ENCODE peak calls at places on chromosomes 4 and X, in eight cellular contexts. Q is stomach, S is sigmoid colon, V is body of pancreas, K is Peyer's patch, D is A549, Y is tibial nerve, C is heart left ventricle. G is an unnamed sample.

GRCh38 chr4:6177587-6178197 is 22.7 kb downstream of the JAKMIP1 start:
- DNase-seq in Q (peak; percentile 50), S (no peak), V (no peak), K (peak; percentile 74), D (peak; percentile 29), Y (no peak), C (no peak), G (no peak)

GRCh38 chr4:3307891-3308575 is 15.2 kb downstream of the RGS12 start:
- DNase-seq in Q (no peak), S (peak; percentile 57), V (no peak), K (peak; percentile 40), D (no peak), Y (no peak), C (peak; percentile 54), G (peak; percentile 72)

GRCh38 chrX:44898411-44899221 is 25.6 kb downstream of the KDM6A start:
- DNase-seq in Q (peak; percentile 57), S (no peak), V (no peak), K (no peak), D (no peak), Y (no peak), C (no peak), G (no peak)

GRCh38 chrX:102835504-102836146 is 101.4 kb upstream of the RAB40AL start:
- DNase-seq in Q (no peak), S (no peak), V (peak; percentile 13), K (peak; percentile 46), D (peak; percentile 45), Y (no peak), C (no peak), G (no peak)

GRCh38 chr4:148649669-148650331 is 207.6 kb upstream of the NR3C2 start:
- DNase-seq in Q (no peak), S (no peak), V (no peak), K (no peak), D (no peak), Y (no peak), C (no peak), G (no peak)

GRCh38 chr4:3123201-3123671 is 48.8 kb downstream of the HTT start:
- DNase-seq in Q (no peak), S (no peak), V (no peak), K (no peak), D (no peak), Y (no peak), C (no peak), G (no peak)

GRCh38 chrX:1165535-1166196 is 46.8 kb downstream of the CRLF2 start:
- DNase-seq in Q (no peak), S (peak; percentile 63), V (no peak), K (no peak), D (peak; percentile 84), Y (no peak), C (no peak), G (no peak)

GRCh38 chrX:97691901-97692455 is 808.3 kb downstream of the RPA4 start:
- DNase-seq in Q (no peak), S (no peak), V (no peak), K (no peak), D (no peak), Y (no peak), C (no peak), G (no peak)

GRCh38 chr4:185535818-185536729 is 767 bp upstream of the PDLIM3 start:
- DNase-seq in Q (no peak), S (peak; percentile 88), V (no peak), K (peak; percentile 56), D (no peak), Y (no peak), C (no peak), G (no peak)

GRCh38 chrX:43333543-43333942 is 322.6 kb upstream of the MAOA start:
- DNase-seq in Q (no peak), S (no peak), V (no peak), K (no peak), D (no peak), Y (no peak), C (no peak), G (no peak)

GRCh38 chrX:131270085-131270484 is 19.0 kb downstream of the IGSF1 start:
- DNase-seq in Q (no peak), S (no peak), V (no peak), K (no peak), D (no peak), Y (no peak), C (no peak), G (no peak)

GRCh38 chrX:72316408-72317079 is 10.8 kb upstream of the CITED1 start:
- DNase-seq in Q (no peak), S (no peak), V (peak; percentile 12), K (no peak), D (no peak), Y (no peak), C (no peak), G (no peak)

GRCh38 chr4:73770917-73771316 is 30.5 kb downstream of the CXCL8 start:
- DNase-seq in Q (peak; percentile 79), S (no peak), V (peak; percentile 68), K (peak; percentile 67), D (no peak), Y (no peak), C (no peak), G (no peak)

GRCh38 chrX:9349572-9350259 is 115.1 kb upstream of the TBL1X start:
- DNase-seq in Q (no peak), S (no peak), V (no peak), K (no peak), D (no peak), Y (no peak), C (no peak), G (no peak)

GRCh38 chrX:17788439-17788838 is 51.1 kb downstream of the SCML1 start:
- DNase-seq in Q (peak; percentile 39), S (no peak), V (peak; percentile 23), K (peak; percentile 58), D (peak; percentile 33), Y (peak; percentile 18), C (no peak), G (no peak)

GRCh38 chr4:46016306-46016705 is 107.5 kb downstream of the GABRG1 start:
- DNase-seq in Q (no peak), S (no peak), V (no peak), K (no peak), D (no peak), Y (no peak), C (no peak), G (no peak)

GRCh38 chr4:20019310-20020015 is 232.2 kb upstream of the SLIT2 start:
- DNase-seq in Q (no peak), S (no peak), V (no peak), K (no peak), D (no peak), Y (no peak), C (no peak), G (no peak)

GRCh38 chr4:98710831-98711230 is 52.4 kb upstream of the TSPAN5 start:
- DNase-seq in Q (no peak), S (no peak), V (no peak), K (no peak), D (no peak), Y (no peak), C (no peak), G (no peak)

DNA sequence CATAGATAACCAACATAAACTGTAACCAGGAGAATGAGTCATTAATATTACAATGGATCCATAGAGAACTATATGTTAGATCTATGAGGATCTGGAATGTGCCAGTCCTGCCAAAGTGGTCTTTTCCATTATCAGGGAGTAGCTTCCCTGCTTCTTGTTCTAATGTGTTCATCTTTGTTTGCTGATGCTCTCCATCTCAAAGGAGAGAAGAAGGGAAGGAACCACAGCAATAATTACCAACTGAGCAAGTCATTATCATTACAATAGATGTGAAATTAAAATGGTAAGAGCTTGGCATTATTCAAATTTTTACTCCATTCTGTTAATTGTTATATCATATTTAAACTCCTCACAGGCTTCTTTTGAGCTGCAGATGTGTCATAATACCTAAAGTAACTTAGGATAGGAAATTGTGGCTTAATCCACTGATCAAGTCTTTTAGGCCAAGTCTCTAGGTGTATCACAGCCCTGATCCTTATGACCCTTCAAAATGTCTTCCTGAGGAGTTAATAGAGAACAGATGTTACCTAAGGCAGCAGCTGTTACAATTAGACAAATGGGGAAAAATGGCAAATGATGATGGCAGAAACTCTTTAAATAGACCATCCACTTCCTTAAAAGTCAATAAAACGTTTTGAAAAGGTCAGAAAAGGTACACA is 1492.6 kb upstream of the IGFBP7 start:
- DNase-seq in Q (no peak), S (no peak), V (no peak), K (no peak), D (no peak), Y (no peak), C (no peak), G (no peak)
- H3K27ac ChIP-seq in Q (no peak overlapping the region), S (no peak overlapping the region), V (no peak overlapping the region), K (no peak overlapping the region), D (no peak overlapping the region), Y (no peak overlapping the region), C (no peak overlapping the region), G (no peak overlapping the region)

GRCh38 chr4:38620527-38620926 is 43.5 kb upstream of the KLF3 start:
- DNase-seq in Q (no peak), S (no peak), V (no peak), K (no peak), D (no peak), Y (no peak), C (no peak), G (no peak)

GRCh38 chr4:38621831-38622230 is 42.2 kb upstream of the KLF3 start:
- DNase-seq in Q (no peak), S (no peak), V (no peak), K (no peak), D (no peak), Y (no peak), C (no peak), G (no peak)

GRCh38 chr4:38621004-38621684 is 42.9 kb upstream of the KLF3 start:
- DNase-seq in Q (peak; percentile 67), S (no peak), V (peak; percentile 35), K (peak; percentile 72), D (peak; percentile 87), Y (no peak), C (no peak), G (peak; percentile 68)

GRCh38 chr4:38618510-38618909 is 45.5 kb upstream of the KLF3 start:
- DNase-seq in Q (no peak), S (no peak), V (no peak), K (no peak), D (no peak), Y (no peak), C (no peak), G (no peak)

GRCh38 chr4:38620025-38620424 is 44.0 kb upstream of the KLF3 start:
- DNase-seq in Q (no peak), S (no peak), V (no peak), K (no peak), D (no peak), Y (no peak), C (no peak), G (no peak)
- H3K4me1 ChIP-seq in Q (peaks cover 40% of the 10 kb centered on the region), S (no peaks in the 10 kb centered on the region), V (peaks cover 27% of the 10 kb centered on the region), K (no peaks in the 10 kb centered on the region), D (peaks cover 39% of the 10 kb centered on the region), Y (no peaks in the 10 kb centered on the region), C (no peaks in the 10 kb centered on the region), G (peaks cover 30% of the 10 kb centered on the region)

GRCh38 chr4:1983053-1983845 is 25.5 kb downstream of the NELFA start:
- DNase-seq in Q (no peak), S (no peak), V (no peak), K (no peak), D (no peak), Y (no peak), C (no peak), G (peak; percentile 21)
- TF ChIP-seq POLR2A in Q (no peak), S (no peak), V (no peak), K (no peak), D (no peak), Y (no peak), C (no peak), G (no peak)

DNA sequence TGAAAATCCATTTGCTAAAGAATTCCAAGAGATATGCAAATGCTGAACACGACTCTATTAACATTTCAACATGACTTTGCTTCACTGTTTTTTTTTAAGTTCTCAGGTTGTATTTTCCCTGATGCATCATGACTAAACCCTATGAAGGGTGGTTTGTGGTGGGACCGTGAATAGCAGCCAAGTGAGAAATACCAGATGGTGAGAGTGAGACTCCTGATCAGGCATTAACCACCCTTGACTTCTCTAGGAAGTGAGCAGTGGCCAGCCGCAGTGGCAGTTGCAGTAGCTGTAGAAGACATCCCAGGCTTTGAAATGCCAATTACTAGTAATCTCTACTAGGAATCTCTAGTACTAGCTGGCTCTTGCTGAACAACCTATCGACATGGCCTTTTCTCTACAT is 383.4 kb downstream of the FAM133A start:
- DNase-seq in Q (no peak), S (no peak), V (no peak), K (no peak), D (no peak), Y (no peak), C (no peak), G (no peak)
- H3K27ac ChIP-seq in Q (no peak overlapping the region), S (no peak overlapping the region), V (no peak overlapping the region), K (no peak overlapping the region), D (no peak overlapping the region), Y (no peak overlapping the region), C (no peak overlapping the region), G (no peak overlapping the region)